ENCODE peak calls at places on chromosomes 3 and 15, in nine cellular contexts. A, M, L, O, W, F, H, N and E are unnamed samples.

GRCh38 chr3:167575000-167575399 is 78.7 kb downstream of the WDR49 start:
- DNase-seq in H (no peak), L (no peak), F (no peak), W (no peak), A (no peak), M (no peak), N (no peak), O (no peak), E (no peak)

GRCh38 chr15:78979456-78980320 is 34.8 kb upstream of the CTSH start:
- DNase-seq in L (no peak), F (no peak), H (peak), A (peak), W (peak), N (peak), M (peak), O (peak), E (peak)

GRCh38 chr3:70933105-70933810 is 620.8 kb upstream of the MDFIC2 start:
- DNase-seq in O (peak), N (no peak), A (peak), H (peak), W (no peak), L (no peak), M (no peak), F (no peak), E (no peak)

GRCh38 chr3:9399746-9400145 is 2.3 kb downstream of the SETD5 start:
- DNase-seq in H (peak), N (peak), M (peak), W (peak), L (peak), F (peak), A (peak), O (peak), E (peak)

GRCh38 chr15:48905870-48906269 is 27.9 kb downstream of the EID1 start:
- DNase-seq in A (no peak), W (no peak), L (no peak), O (no peak), F (no peak), M (no peak), H (no peak), N (no peak), E (no peak)

GRCh38 chr3:177294221-177294620 is 96.9 kb upstream of the TBL1XR1 start:
- DNase-seq in F (no peak), W (peak), L (no peak), H (peak), M (no peak), N (no peak), A (peak), O (peak), E (no peak)

GRCh38 chr3:88113311-88114162 is 36.2 kb upstream of the C3orf38 start:
- DNase-seq in W (peak), N (peak), A (peak), L (no peak), F (no peak), M (peak), H (peak), O (peak), E (peak)

GRCh38 chr3:153443961-153444360 is 281.9 kb downstream of the RAP2B start:
- DNase-seq in W (no peak), N (peak), F (no peak), M (peak), A (peak), L (no peak), O (no peak), H (peak), E (peak)

GRCh38 chr3:31166249-31166885 is 271.9 kb upstream of the GADL1 start:
- DNase-seq in M (no peak), N (no peak), A (peak), W (peak), O (peak), F (no peak), L (no peak), H (peak), E (peak)

GRCh38 chr3:155026999-155027591 is 53.0 kb upstream of the MME start:
- DNase-seq in O (no peak), N (no peak), A (no peak), W (peak), L (no peak), H (peak), M (no peak), F (no peak), E (no peak)

GRCh38 chr3:38136272-38136806 is 588 bp downstream of the ACAA1 start:
- DNase-seq in A (no peak), L (no peak), H (peak), W (no peak), O (peak), M (peak), N (no peak), F (peak), E (no peak)

GRCh38 chr3:156518726-156519125 is 36.2 kb downstream of the SSR3 start:
- DNase-seq in O (peak), L (no peak), W (no peak), A (no peak), F (no peak), H (no peak), M (no peak), N (no peak), E (no peak)

GRCh38 chr3:186909078-186909853 is 21.1 kb upstream of the ST6GAL1 start:
- DNase-seq in L (no peak), A (no peak), H (no peak), O (no peak), F (peak), M (peak), W (no peak), N (no peak), E (no peak)

GRCh38 chr3:30263238-30263920 is 343.0 kb upstream of the TGFBR2 start:
- DNase-seq in A (peak), O (peak), L (no peak), F (no peak), N (no peak), W (no peak), H (no peak), M (no peak), E (no peak)

GRCh38 chr15:81309647-81310460 is 14.1 kb downstream of the STARD5 start:
- DNase-seq in F (no peak), H (no peak), W (no peak), N (no peak), O (no peak), M (no peak), A (no peak), L (no peak), E (no peak)

GRCh38 chr3:27138005-27138404 is 231.2 kb downstream of the NEK10 start:
- DNase-seq in F (no peak), O (no peak), H (no peak), L (no peak), W (no peak), M (no peak), N (no peak), A (no peak), E (no peak)

GRCh38 chr15:40092416-40093223 is 16.1 kb downstream of the BMF start:
- DNase-seq in M (no peak), A (no peak), L (peak), F (peak), N (peak), H (peak), O (no peak), W (no peak), E (no peak)

GRCh38 chr3:25527796-25528195 is 99.7 kb downstream of the RARB start:
- DNase-seq in O (no peak), N (no peak), A (no peak), F (no peak), H (no peak), W (no peak), L (no peak), M (no peak), E (no peak)

GRCh38 chr3:18758047-18758704 is 333.0 kb upstream of the SATB1 start:
- DNase-seq in M (peak), A (peak), W (no peak), H (peak), N (peak), F (no peak), L (no peak), O (peak), E (peak)

GRCh38 chr3:155548194-155548593 is 196.7 kb downstream of the PLCH1 start:
- DNase-seq in N (no peak), L (no peak), H (no peak), W (peak), M (no peak), A (peak), O (peak), F (no peak), E (no peak)

GRCh38 chr15:40266828-40267304 is 16.0 kb downstream of the ANKRD63 start:
- DNase-seq in F (peak), O (peak), N (no peak), M (no peak), W (peak), H (peak), L (peak), A (peak), E (no peak)

GRCh38 chr3:197960694-197961581 is 921 bp downstream of the LMLN start:
- DNase-seq in O (no peak), F (no peak), W (no peak), H (no peak), L (no peak), N (no peak), A (no peak), M (no peak), E (no peak)

GRCh38 chr3:122577409-122578028 is at the start of gene PARP15:
- DNase-seq in H (no peak), M (no peak), L (peak), A (no peak), F (peak), O (no peak), N (no peak), W (no peak), E (no peak)

GRCh38 chr15:92011611-92012367 is 158.3 kb downstream of the SLCO3A1 start:
- DNase-seq in M (no peak), W (no peak), H (no peak), A (peak), N (no peak), O (peak), L (no peak), F (no peak), E (no peak)

GRCh38 chr3:170641510-170642236 is 55.8 kb upstream of the SLC7A14 start:
- DNase-seq in O (no peak), A (no peak), M (no peak), L (no peak), H (no peak), N (no peak), F (no peak), W (no peak), E (no peak)

GRCh38 chr3:138442433-138442832 is 8.0 kb downstream of the ESYT3 start:
- DNase-seq in N (peak), H (peak), A (peak), O (no peak), F (no peak), W (peak), M (no peak), L (no peak), E (no peak)

GRCh38 chr3:164879201-164879600 is 199.1 kb downstream of the SI start:
- DNase-seq in M (no peak), W (no peak), O (no peak), N (no peak), F (no peak), L (no peak), A (no peak), H (no peak), E (no peak)

GRCh38 chr3:164883161-164883560 is 195.1 kb downstream of the SI start:
- DNase-seq in W (no peak), N (no peak), M (no peak), L (no peak), O (no peak), A (no peak), H (no peak), F (no peak), E (no peak)
- H3K4me3 ChIP-seq in W (no peak), N (no peak), M (no peak), L (no peak), O (no peak), A (no peak), H (no peak), F (no peak), E (no peak)

GRCh38 chr15:68751622-68752021 is 69.1 kb downstream of the ANP32A start:
- DNase-seq in O (no peak), N (no peak), L (no peak), H (no peak), M (no peak), F (no peak), A (no peak), W (no peak), E (no peak)

DNA sequence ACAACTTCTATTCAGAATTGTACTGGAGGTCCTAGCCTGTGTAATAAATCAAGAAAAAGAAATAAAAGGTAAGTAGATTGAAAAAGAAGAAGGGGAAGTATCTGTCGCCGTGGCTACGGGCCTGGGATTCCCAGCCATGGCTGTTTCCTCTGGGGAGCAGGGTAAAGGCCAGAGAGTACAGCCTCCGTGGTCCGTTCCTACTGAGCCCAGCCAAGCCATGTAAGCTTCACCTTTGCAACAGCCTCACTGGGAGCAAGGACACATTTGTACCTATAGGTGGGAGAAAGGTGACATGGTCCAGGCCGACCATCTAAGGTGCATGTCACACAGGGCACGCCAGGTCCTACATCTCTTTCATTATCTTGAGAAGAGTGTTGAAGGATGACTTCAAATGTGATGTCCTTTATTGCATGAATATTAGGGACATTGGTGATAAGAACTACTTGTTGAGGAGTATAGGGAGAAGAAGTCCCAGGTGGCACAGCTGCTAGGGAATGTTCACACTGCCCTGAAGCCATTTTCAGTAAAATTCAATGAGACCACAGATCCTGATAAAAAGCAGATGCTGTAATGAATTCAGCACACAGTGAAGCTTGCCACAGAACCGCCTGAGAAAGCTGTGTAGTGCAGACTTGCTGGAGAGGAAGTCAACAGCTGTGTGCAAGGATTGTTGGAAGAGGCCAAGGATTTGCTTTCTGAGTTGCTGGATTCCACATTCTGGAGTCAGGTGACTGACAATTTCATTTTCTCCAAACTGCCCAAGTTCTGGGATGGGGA is 71.1 kb downstream of the ANP32A start:
- DNase-seq in W (no peak), M (no peak), A (no peak), L (no peak), N (no peak), F (no peak), H (peak), O (no peak), E (no peak)
- TF ChIP-seq CTCF in W (no peak), M (no peak), A (no peak), L (no peak), N (no peak), F (no peak), H (no peak), O (no peak), E (no peak)

GRCh38 chr15:74413350-74414080 is 20.2 kb downstream of the SEMA7A start:
- DNase-seq in L (no peak), M (no peak), O (no peak), H (no peak), W (no peak), A (no peak), F (no peak), N (no peak), E (no peak)

GRCh38 chr15:74415966-74416916 is 17.5 kb downstream of the SEMA7A start:
- DNase-seq in L (no peak), W (no peak), H (no peak), N (no peak), A (no peak), M (no peak), O (no peak), F (no peak), E (no peak)

GRCh38 chr15:74417230-74417629 is 16.5 kb downstream of the SEMA7A start:
- DNase-seq in N (no peak), A (peak), W (peak), F (no peak), M (no peak), O (peak), L (no peak), H (peak), E (no peak)

GRCh38 chr15:74414081-74414580 is 19.6 kb downstream of the SEMA7A start:
- DNase-seq in O (no peak), M (no peak), A (peak), H (no peak), L (no peak), N (no peak), W (no peak), F (no peak), E (no peak)

GRCh38 chr15:74414603-74415338 is 19.0 kb downstream of the SEMA7A start:
- DNase-seq in H (no peak), F (no peak), N (no peak), M (no peak), O (no peak), L (no peak), A (no peak), W (no peak), E (no peak)
- H3K4me3 ChIP-seq in H (no peak), F (no peak), N (no peak), M (no peak), O (no peak), L (no peak), A (no peak), W (no peak), E (no peak)

DNA sequence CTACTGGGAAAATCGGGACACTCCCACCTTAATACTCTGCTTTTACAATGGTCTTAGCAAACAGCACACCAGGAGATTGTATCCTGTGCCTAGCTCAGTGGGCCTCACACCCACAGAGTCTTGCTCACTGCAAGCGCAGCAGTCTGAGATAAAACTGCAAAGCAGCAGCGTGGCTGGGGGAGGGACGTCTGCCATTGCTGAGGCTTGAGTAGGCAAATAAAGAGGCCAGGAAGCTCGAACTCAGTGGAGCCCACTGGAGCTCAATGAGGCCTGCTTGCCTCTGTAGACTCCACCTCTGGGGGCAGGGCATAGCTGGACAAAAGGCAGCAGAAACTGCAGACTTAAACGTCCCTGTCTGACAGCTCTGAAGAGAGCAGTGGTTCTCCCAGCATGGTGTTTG is 1169.1 kb upstream of the EPHA6 start:
- DNase-seq in N (no peak), O (no peak), M (no peak), L (no peak), F (no peak), W (no peak), H (no peak), A (no peak), E (no peak)
- TF ChIP-seq CTCF in N (no peak), O (no peak), M (no peak), L (no peak), F (no peak), W (no peak), H (no peak), A (no peak), E (no peak)

GRCh38 chr3:43032217-43032545 is 53.1 kb downstream of the GASK1A start:
- DNase-seq in L (no peak), N (no peak), O (no peak), A (no peak), F (no peak), W (no peak), H (no peak), M (no peak), E (no peak)
- H3K4me3 ChIP-seq in L (no peak), N (no peak), O (no peak), A (no peak), F (no peak), W (no peak), H (no peak), M (no peak), E (no peak)

GRCh38 chr3:195001961-195002861 is 268.7 kb downstream of the XXYLT1 start:
- DNase-seq in M (peak), W (peak), N (peak), H (peak), L (peak), A (peak), F (peak), O (peak), E (peak)
- TF ChIP-seq CTCF in M (peak), W (peak), N (peak), H (peak), L (peak), A (peak), F (peak), O (peak), E (peak)

DNA sequence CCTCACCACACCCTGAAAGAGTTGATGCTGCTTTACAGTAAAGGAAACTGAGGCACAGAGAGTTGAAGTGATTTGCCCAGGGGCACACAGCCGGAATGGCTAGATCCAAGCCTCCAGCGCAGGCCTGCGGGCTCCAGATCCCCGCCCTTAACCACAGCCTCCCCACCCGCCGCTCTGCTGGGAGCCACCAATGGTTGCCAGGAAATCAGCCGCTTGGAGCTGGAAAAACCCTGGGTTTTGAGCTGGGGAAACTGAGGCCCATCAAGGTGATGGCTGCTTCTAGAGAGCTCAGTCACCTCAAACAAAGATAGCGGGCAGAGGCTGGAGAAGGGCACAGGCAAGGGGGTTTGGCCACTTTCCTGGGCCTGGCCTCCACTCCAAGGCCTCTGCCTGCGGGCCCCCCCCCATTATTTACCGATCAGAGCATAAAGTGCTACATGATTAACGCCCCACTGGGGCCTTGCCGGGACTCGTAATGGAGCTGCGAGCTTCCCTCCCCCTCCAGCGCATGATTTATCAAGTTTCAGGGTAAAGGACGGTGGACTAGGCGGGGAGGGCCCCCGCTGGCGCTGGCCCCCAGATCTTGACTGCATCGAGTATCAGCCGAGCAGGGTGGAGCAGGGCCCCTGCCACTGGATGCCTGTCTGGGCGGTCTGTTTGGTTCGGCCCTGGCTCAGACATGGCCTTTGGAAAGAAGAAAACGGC is 9.2 kb downstream of the PLXND1 start:
- DNase-seq in O (no peak), N (no peak), L (no peak), M (no peak), A (no peak), H (no peak), F (no peak), W (peak), E (no peak)
- H3K4me3 ChIP-seq in O (no peak), N (no peak), L (peak), M (no peak), A (no peak), H (peak), F (peak), W (no peak), E (no peak)

GRCh38 chr3:146747051-146747450 is 141.9 kb upstream of the PLSCR5 start:
- DNase-seq in W (no peak), N (no peak), F (no peak), M (no peak), L (no peak), O (no peak), H (no peak), A (no peak), E (no peak)

GRCh38 chr3:146746190-146746589 is 141.0 kb upstream of the PLSCR5 start:
- DNase-seq in A (peak), W (peak), N (no peak), L (no peak), O (peak), M (no peak), H (peak), F (no peak), E (no peak)

GRCh38 chr3:146750196-146750595 is 145.1 kb upstream of the PLSCR5 start:
- DNase-seq in O (peak), L (no peak), H (peak), W (no peak), M (peak), N (no peak), A (peak), F (no peak), E (no peak)

DNA sequence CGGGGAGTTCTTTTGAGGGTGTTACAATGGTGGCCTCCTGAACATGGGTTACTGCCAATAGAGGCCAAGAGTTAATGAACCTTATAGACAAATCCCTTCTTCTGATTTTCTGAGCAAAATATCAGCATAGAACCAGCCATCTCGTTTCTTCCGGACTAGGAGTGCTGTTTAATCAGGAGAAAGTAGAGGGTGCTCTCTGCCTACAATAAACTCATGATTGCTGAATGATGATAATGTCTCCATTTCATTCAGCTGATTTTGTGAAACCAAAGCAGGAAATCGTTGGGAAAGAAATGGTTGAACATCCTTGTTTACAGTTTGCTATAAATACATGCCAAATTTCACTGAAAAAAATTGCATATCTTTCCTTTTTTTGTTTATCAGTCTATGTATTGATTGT is 142.8 kb upstream of the PLSCR5 start:
- DNase-seq in N (no peak), W (peak), A (peak), F (no peak), M (no peak), L (no peak), O (peak), H (peak), E (no peak)
- TF ChIP-seq CTCF in N (no peak), W (peak), A (peak), F (no peak), M (no peak), L (peak), O (peak), H (peak), E (peak)